ENCODE peak calls at places on chromosomes 2 and 18, in seven cellular contexts. F is vagina; C is psoas muscle; B is CD4-positive, alpha-beta T cell; X is progenitor cell of endocrine pancreas; G is coronary artery; V is PC-3. R is an unnamed sample.

GRCh38 chr2:106759962-106760361 is 126.0 kb downstream of the ST6GAL2 start:
- DNase-seq in F (no peak), C (no peak), B (no peak), X (no peak), G (no peak), V (no peak), R (no peak)

GRCh38 chr2:49812730-49813129 is 658.4 kb upstream of the FSHR start:
- DNase-seq in F (no peak), C (no peak), B (no peak), X (no peak), G (no peak), V (no peak), R (no peak)

GRCh38 chr2:54606393-54606973 is 117.0 kb upstream of the EML6 start:
- DNase-seq in F (no peak), C (no peak), B (peak; percentile 21), X (no peak), G (no peak), V (no peak), R (no peak)

GRCh38 chr2:164800572-164800971 is 41.1 kb downstream of the COBLL1 start:
- DNase-seq in F (no peak), C (no peak), B (no peak), X (no peak), G (no peak), V (no peak), R (no peak)

GRCh38 chr2:229408982-229409381 is 137.9 kb upstream of the PID1 start:
- DNase-seq in F (no peak), C (no peak), B (no peak), X (no peak), G (no peak), V (peak; percentile 5), R (no peak)

GRCh38 chr2:138572318-138572717 is 70.7 kb downstream of the SPOPL start:
- DNase-seq in F (no peak), C (no peak), B (no peak), X (no peak), G (no peak), V (no peak), R (no peak)

GRCh38 chr2:28664120-28664842 is 87.3 kb upstream of the PPP1CB start:
- DNase-seq in F (no peak), C (no peak), B (no peak), X (no peak), G (no peak), V (no peak), R (no peak)

GRCh38 chr2:63767307-63767706 is 74.4 kb upstream of the UGP2 start:
- DNase-seq in F (no peak), C (no peak), B (no peak), X (no peak), G (no peak), V (no peak), R (no peak)

GRCh38 chr2:40147360-40147759 is 304.5 kb downstream of the SLC8A1 start:
- DNase-seq in F (no peak), C (no peak), B (no peak), X (no peak), G (no peak), V (no peak), R (no peak)

GRCh38 chr18:63997041-63997440 is 27.2 kb downstream of the SERPINB8 start:
- DNase-seq in F (no peak), C (no peak), B (no peak), X (no peak), G (no peak), V (peak; percentile 52), R (no peak)

GRCh38 chr18:33578371-33579146 is 540 bp downstream of the ASXL3 start:
- DNase-seq in F (no peak), C (peak; percentile 57), B (no peak), X (peak; percentile 56), G (peak; percentile 76), V (no peak), R (no peak)

GRCh38 chr2:54770211-54770610 is 46.7 kb downstream of the EML6 start:
- DNase-seq in F (no peak), C (no peak), B (no peak), X (no peak), G (no peak), V (no peak), R (no peak)

DNA sequence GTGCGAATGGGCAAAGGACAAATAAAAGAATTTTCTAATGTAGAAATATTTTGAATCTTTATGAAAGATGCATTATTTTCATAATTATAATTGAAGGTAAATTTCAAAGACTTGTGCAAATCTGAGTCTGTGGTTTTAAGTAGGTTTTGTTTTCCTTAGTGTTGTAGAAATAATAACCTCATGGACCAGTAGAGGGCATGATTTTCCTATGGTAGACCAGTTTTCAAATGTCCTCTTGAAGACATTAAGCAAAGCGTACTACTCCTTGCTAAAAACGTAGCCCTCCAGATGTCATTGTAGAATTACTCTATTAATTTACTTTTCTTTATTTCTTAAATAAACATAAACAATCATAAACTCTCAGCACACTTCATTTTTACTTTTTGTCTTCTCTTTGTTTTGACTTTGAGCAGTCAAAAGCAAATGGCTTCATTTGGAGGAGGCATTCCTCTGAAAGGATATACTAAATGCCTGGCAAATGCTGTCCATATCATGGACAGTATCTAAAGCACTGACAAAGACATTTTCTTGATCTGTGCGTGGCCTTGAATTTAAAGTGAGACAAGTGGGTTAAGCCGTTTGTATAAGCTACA is 85.8 kb upstream of the FAM237A start:
- DNase-seq in F (no peak), C (no peak), B (no peak), X (no peak), G (no peak), V (peak; percentile 77), R (peak; percentile 64)
- TF ChIP-seq CTCF in F (no peak), C (peak; percentile 54), B (peak; percentile 43), X (peak; percentile 70), G (no peak), V (peak; percentile 72), R (peak; percentile 35)

DNA sequence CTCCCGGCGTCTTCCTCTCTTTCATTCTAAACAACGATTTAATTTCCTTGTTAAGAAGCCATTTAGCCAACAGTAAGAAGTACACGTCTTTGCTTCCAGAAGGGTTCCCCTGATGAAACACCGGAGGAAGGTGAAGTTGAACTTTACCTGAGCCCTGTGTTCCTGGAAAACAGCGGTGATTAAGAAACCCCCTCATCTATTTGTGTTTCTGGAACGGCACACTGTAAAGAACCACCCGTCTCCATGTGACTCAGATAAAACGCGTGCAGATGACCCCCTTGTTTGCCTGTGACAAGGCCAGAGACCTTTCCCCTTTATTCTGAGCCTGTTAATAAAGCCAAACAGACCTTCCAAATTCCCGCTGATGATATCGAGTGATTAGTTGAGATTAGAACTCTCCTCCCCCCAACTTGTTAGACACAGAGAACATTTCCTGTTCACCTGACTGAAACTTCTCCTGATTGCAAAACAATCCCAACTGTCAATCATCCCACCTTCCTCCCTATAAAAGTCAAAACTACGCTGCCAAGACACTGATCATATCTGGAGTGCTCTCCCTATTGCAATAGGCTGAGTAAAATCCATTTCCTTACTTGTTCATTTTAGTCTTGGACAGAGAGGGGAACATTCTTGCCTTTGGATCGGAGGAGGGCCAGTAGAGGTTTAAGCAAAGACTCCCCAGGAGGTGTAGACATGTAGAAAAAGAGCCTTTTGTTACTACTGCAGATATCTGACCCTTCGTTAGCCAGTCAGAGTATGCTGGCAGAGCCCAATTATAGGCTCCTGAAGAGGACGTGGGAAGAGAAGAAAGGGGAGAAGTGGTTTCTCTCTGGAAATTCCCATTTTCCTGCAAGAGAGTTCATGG is 883 bp upstream of the IWS1 start:
- DNase-seq in F (peak; percentile 83), C (no peak), B (no peak), X (no peak), G (no peak), V (peak; percentile 76), R (no peak)
- TF ChIP-seq CTCF in F (no peak), C (no peak), B (no peak), X (no peak), G (no peak), V (peak; percentile 32), R (peak; percentile 36)

DNA sequence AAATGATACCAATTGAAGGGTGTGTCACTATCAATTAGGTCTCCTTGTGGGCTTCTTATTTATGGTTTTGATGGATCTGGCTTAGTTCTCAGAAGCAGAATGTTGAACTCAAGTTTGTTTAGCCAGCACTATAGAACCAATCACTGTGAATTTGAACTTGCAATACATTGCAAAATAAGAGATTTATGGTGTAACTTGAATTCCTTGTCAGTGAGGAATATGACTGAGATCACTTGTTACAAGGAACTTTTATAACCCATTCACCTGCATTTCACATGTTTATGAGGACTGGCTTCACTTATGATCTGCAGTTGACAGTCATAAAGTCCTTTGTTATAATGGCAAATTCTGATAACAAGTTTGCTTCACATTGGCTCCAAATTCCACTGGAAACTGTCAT is 9.8 kb downstream of the GATA6 start:
- DNase-seq in F (no peak), C (no peak), B (no peak), X (no peak), G (no peak), V (peak; percentile 14), R (no peak)
- TF ChIP-seq CTCF in F (no peak), C (no peak), B (no peak), X (no peak), G (no peak), V (no peak), R (no peak)

GRCh38 chr2:46805401-46805951 is 110.1 kb downstream of the MCFD2 start:
- DNase-seq in F (peak; percentile 81), C (no peak), B (no peak), X (no peak), G (no peak), V (no peak), R (no peak)

GRCh38 chr2:46803911-46804670 is 111.5 kb downstream of the MCFD2 start:
- DNase-seq in F (peak; percentile 75), C (no peak), B (no peak), X (no peak), G (no peak), V (peak; percentile 95), R (no peak)

GRCh38 chr2:46803551-46803885 is 112.1 kb downstream of the MCFD2 start:
- DNase-seq in F (peak; percentile 79), C (no peak), B (no peak), X (no peak), G (no peak), V (no peak), R (no peak)

GRCh38 chr2:46804794-46805193 is 110.8 kb downstream of the MCFD2 start:
- DNase-seq in F (peak; percentile 83), C (no peak), B (no peak), X (no peak), G (no peak), V (peak; percentile 26), R (no peak)

GRCh38 chr2:46806526-46806925 is 109.1 kb downstream of the MCFD2 start:
- DNase-seq in F (no peak), C (no peak), B (no peak), X (no peak), G (no peak), V (peak; percentile 75), R (no peak)
- TF ChIP-seq CTCF in F (no peak), C (no peak), B (no peak), X (no peak), G (no peak), V (no peak), R (no peak)

R was measured in NB4.